ENCODE peak calls at places on chromosomes 6 and 20, in eight cellular contexts. V is GM13977; X is activated T-cell treated with anti-CD3 and anti-CD28 coated beads, Interleukin-2, amount 50 U/mL, for 72 hours; N is type B pancreatic cell; F is neural crest cell; M is activated CD4-positive, alpha-beta T cell treated with anti-CD3 and anti-CD28 coated beads for 1 hour; L is NCI-H69; S is MCF 10A. G is an unnamed sample.

GRCh38 chr6:167569041-167569805 is 244.3 kb downstream of the TTLL2 start:
- DNase-seq in V (no peak), X (no peak), N (peak), F (no peak), M (no peak), L (no peak), S (no peak), G (no peak)

GRCh38 chr20:22106308-22106938 is 401.0 kb downstream of the PAX1 start:
- DNase-seq in V (no peak), X (no peak), N (no peak), F (no peak), M (no peak), L (peak), S (peak), G (no peak)

GRCh38 chr6:152605901-152606390 is 31.2 kb downstream of the SYNE1 start:
- DNase-seq in V (no peak), X (no peak), N (no peak), F (no peak), M (no peak), L (no peak), S (no peak), G (no peak)

GRCh38 chr6:99138445-99138844 is 190.7 kb upstream of the FBXL4 start:
- DNase-seq in V (no peak), X (no peak), N (no peak), F (no peak), M (no peak), L (peak), S (no peak), G (no peak)

GRCh38 chr6:76706566-76706965 is 634.1 kb upstream of the IMPG1 start:
- DNase-seq in V (no peak), X (no peak), N (no peak), F (no peak), M (no peak), L (no peak), S (no peak), G (no peak)

GRCh38 chr20:50655325-50655880 is 35.9 kb downstream of the RIPOR3 start:
- DNase-seq in V (no peak), X (no peak), N (no peak), F (no peak), M (no peak), L (no peak), S (no peak), G (no peak)

GRCh38 chr20:40654876-40655275 is 34.2 kb downstream of the MAFB start:
- DNase-seq in V (no peak), X (no peak), N (no peak), F (no peak), M (no peak), L (no peak), S (peak), G (no peak)

GRCh38 chr6:144897441-144897921 is 612.3 kb downstream of the UTRN start:
- DNase-seq in V (no peak), X (no peak), N (no peak), F (no peak), M (no peak), L (peak), S (peak), G (no peak)

GRCh38 chr20:420721-421574 is 12.8 kb downstream of the RBCK1 start:
- DNase-seq in V (no peak), X (no peak), N (no peak), F (no peak), M (no peak), L (peak), S (peak), G (no peak)

GRCh38 chr6:44219053-44219814 is 2.5 kb downstream of the MYMX start:
- DNase-seq in V (peak), X (peak), N (peak), F (peak), M (no peak), L (peak), S (no peak), G (peak)

GRCh38 chr20:24112360-24112759 is 123.8 kb upstream of the GGTLC1 start:
- DNase-seq in V (no peak), X (no peak), N (no peak), F (no peak), M (no peak), L (no peak), S (no peak), G (no peak)

GRCh38 chr6:36590237-36590636 is 3.9 kb upstream of the SRSF3 start:
- DNase-seq in V (no peak), X (no peak), N (no peak), F (no peak), M (no peak), L (no peak), S (peak), G (no peak)

GRCh38 chr20:57231951-57232428 is 34.5 kb downstream of the BMP7 start:
- DNase-seq in V (no peak), X (no peak), N (no peak), F (no peak), M (no peak), L (peak), S (no peak), G (no peak)